ENCODE peak calls at places on chromosome 6, in five cellular contexts. One of them, this sample, is unnamed.

GRCh38 chr6:1039191-1039590 is 272.7 kb upstream of the FOXQ1 start:
- DNase-seq in type B pancreatic cell: no peak
- DNase-seq in stimulated activated CD4-positive, alpha-beta T cell treated with anti-CD3 and anti-CD28 coated beads, TNF-alpha, amount 100 ng/mL, for 1 hour: no peak
- DNase-seq in substantia nigra: no peak
- DNase-seq in M059J: no peak
- DNase-seq in this sample: no peak

GRCh38 chr6:170037541-170038250 is 253.2 kb downstream of the DLL1 start:
- DNase-seq in substantia nigra: no peak
- DNase-seq in M059J: no peak
- DNase-seq in stimulated activated CD4-positive, alpha-beta T cell treated with anti-CD3 and anti-CD28 coated beads, TNF-alpha, amount 100 ng/mL, for 1 hour: no peak
- DNase-seq in type B pancreatic cell: peak; percentile 62
- DNase-seq in this sample: no peak

GRCh38 chr6:139291813-139292619 is at the start of gene TXLNB:
- DNase-seq in stimulated activated CD4-positive, alpha-beta T cell treated with anti-CD3 and anti-CD28 coated beads, TNF-alpha, amount 100 ng/mL, for 1 hour: peak; percentile 60
- DNase-seq in type B pancreatic cell: peak; percentile 72
- DNase-seq in substantia nigra: no peak
- DNase-seq in M059J: peak; percentile 92
- DNase-seq in this sample: peak; percentile 27

GRCh38 chr6:151160869-151161268 is 78.9 kb upstream of the AKAP12 start:
- DNase-seq in M059J: no peak
- DNase-seq in substantia nigra: no peak
- DNase-seq in stimulated activated CD4-positive, alpha-beta T cell treated with anti-CD3 and anti-CD28 coated beads, TNF-alpha, amount 100 ng/mL, for 1 hour: no peak
- DNase-seq in type B pancreatic cell: no peak
- DNase-seq in this sample: peak; percentile 66

GRCh38 chr6:26155066-26155925 is 68.1 kb downstream of the HFE start:
- DNase-seq in stimulated activated CD4-positive, alpha-beta T cell treated with anti-CD3 and anti-CD28 coated beads, TNF-alpha, amount 100 ng/mL, for 1 hour: no peak
- DNase-seq in type B pancreatic cell: no peak
- DNase-seq in substantia nigra: peak; percentile 10
- DNase-seq in M059J: peak; percentile 53
- DNase-seq in this sample: no peak

GRCh38 chr6:68238097-68238597 is 396.9 kb upstream of the ADGRB3 start:
- DNase-seq in M059J: peak; percentile 88
- DNase-seq in substantia nigra: no peak
- DNase-seq in stimulated activated CD4-positive, alpha-beta T cell treated with anti-CD3 and anti-CD28 coated beads, TNF-alpha, amount 100 ng/mL, for 1 hour: no peak
- DNase-seq in type B pancreatic cell: no peak
- DNase-seq in this sample: no peak

GRCh38 chr6:11921017-11921438 is 91.1 kb upstream of the HIVEP1 start:
- DNase-seq in substantia nigra: peak; percentile 40
- DNase-seq in type B pancreatic cell: no peak
- DNase-seq in M059J: peak; percentile 98
- DNase-seq in stimulated activated CD4-positive, alpha-beta T cell treated with anti-CD3 and anti-CD28 coated beads, TNF-alpha, amount 100 ng/mL, for 1 hour: no peak
- DNase-seq in this sample: peak; percentile 77

GRCh38 chr6:16583151-16583762 is 178.0 kb downstream of the ATXN1 start:
- DNase-seq in stimulated activated CD4-positive, alpha-beta T cell treated with anti-CD3 and anti-CD28 coated beads, TNF-alpha, amount 100 ng/mL, for 1 hour: no peak
- DNase-seq in M059J: no peak
- DNase-seq in substantia nigra: peak; percentile 26
- DNase-seq in type B pancreatic cell: no peak
- DNase-seq in this sample: no peak

GRCh38 chr6:30311669-30312068 is 15.1 kb upstream of the TRIM39 start:
- DNase-seq in substantia nigra: no peak
- DNase-seq in type B pancreatic cell: no peak
- DNase-seq in stimulated activated CD4-positive, alpha-beta T cell treated with anti-CD3 and anti-CD28 coated beads, TNF-alpha, amount 100 ng/mL, for 1 hour: no peak
- DNase-seq in M059J: no peak
- DNase-seq in this sample: no peak

GRCh38 chr6:84074988-84075781 is 41.6 kb downstream of the MRAP2 start:
- DNase-seq in substantia nigra: no peak
- DNase-seq in M059J: peak; percentile 50
- DNase-seq in type B pancreatic cell: no peak
- DNase-seq in stimulated activated CD4-positive, alpha-beta T cell treated with anti-CD3 and anti-CD28 coated beads, TNF-alpha, amount 100 ng/mL, for 1 hour: no peak
- DNase-seq in this sample: peak; percentile 91

GRCh38 chr6:74752303-74752702 is 453.6 kb downstream of the COL12A1 start:
- DNase-seq in stimulated activated CD4-positive, alpha-beta T cell treated with anti-CD3 and anti-CD28 coated beads, TNF-alpha, amount 100 ng/mL, for 1 hour: no peak
- DNase-seq in substantia nigra: no peak
- DNase-seq in M059J: no peak
- DNase-seq in type B pancreatic cell: no peak
- DNase-seq in this sample: no peak

GRCh38 chr6:2426561-2427340 is 181.3 kb upstream of the GMDS start:
- DNase-seq in substantia nigra: no peak
- DNase-seq in M059J: peak; percentile 64
- DNase-seq in stimulated activated CD4-positive, alpha-beta T cell treated with anti-CD3 and anti-CD28 coated beads, TNF-alpha, amount 100 ng/mL, for 1 hour: no peak
- DNase-seq in type B pancreatic cell: no peak
- DNase-seq in this sample: no peak

GRCh38 chr6:13846841-13847240 is 32.5 kb upstream of the MCUR1 start:
- DNase-seq in type B pancreatic cell: no peak
- DNase-seq in M059J: no peak
- DNase-seq in stimulated activated CD4-positive, alpha-beta T cell treated with anti-CD3 and anti-CD28 coated beads, TNF-alpha, amount 100 ng/mL, for 1 hour: no peak
- DNase-seq in substantia nigra: no peak
- DNase-seq in this sample: no peak

GRCh38 chr6:7201732-7202541 is 94.2 kb downstream of the RREB1 start:
- DNase-seq in M059J: no peak
- DNase-seq in substantia nigra: peak; percentile 16
- DNase-seq in stimulated activated CD4-positive, alpha-beta T cell treated with anti-CD3 and anti-CD28 coated beads, TNF-alpha, amount 100 ng/mL, for 1 hour: no peak
- DNase-seq in type B pancreatic cell: no peak
- DNase-seq in this sample: no peak

GRCh38 chr6:154080434-154081189 is 41.6 kb downstream of the OPRM1 start:
- DNase-seq in stimulated activated CD4-positive, alpha-beta T cell treated with anti-CD3 and anti-CD28 coated beads, TNF-alpha, amount 100 ng/mL, for 1 hour: no peak
- DNase-seq in M059J: no peak
- DNase-seq in substantia nigra: no peak
- DNase-seq in type B pancreatic cell: no peak
- DNase-seq in this sample: peak; percentile 29

GRCh38 chr6:10300071-10300470 is 114.8 kb downstream of the TFAP2A start:
- DNase-seq in M059J: peak; percentile 91
- DNase-seq in stimulated activated CD4-positive, alpha-beta T cell treated with anti-CD3 and anti-CD28 coated beads, TNF-alpha, amount 100 ng/mL, for 1 hour: no peak
- DNase-seq in substantia nigra: no peak
- DNase-seq in type B pancreatic cell: no peak
- DNase-seq in this sample: no peak

GRCh38 chr6:75128881-75129570 is 76.8 kb downstream of the COL12A1 start:
- DNase-seq in substantia nigra: no peak
- DNase-seq in stimulated activated CD4-positive, alpha-beta T cell treated with anti-CD3 and anti-CD28 coated beads, TNF-alpha, amount 100 ng/mL, for 1 hour: no peak
- DNase-seq in type B pancreatic cell: no peak
- DNase-seq in M059J: peak; percentile 66
- DNase-seq in this sample: no peak

GRCh38 chr6:13044390-13044789 is 283.9 kb downstream of the TBC1D7 start:
- DNase-seq in stimulated activated CD4-positive, alpha-beta T cell treated with anti-CD3 and anti-CD28 coated beads, TNF-alpha, amount 100 ng/mL, for 1 hour: no peak
- DNase-seq in substantia nigra: no peak
- DNase-seq in M059J: peak; percentile 66
- DNase-seq in type B pancreatic cell: no peak
- DNase-seq in this sample: no peak

GRCh38 chr6:1326535-1327121 is 14.7 kb downstream of the FOXQ1 start:
- DNase-seq in M059J: no peak
- DNase-seq in substantia nigra: no peak
- DNase-seq in type B pancreatic cell: no peak
- DNase-seq in stimulated activated CD4-positive, alpha-beta T cell treated with anti-CD3 and anti-CD28 coated beads, TNF-alpha, amount 100 ng/mL, for 1 hour: no peak
- DNase-seq in this sample: no peak

GRCh38 chr6:150490586-150490985 is 109.1 kb upstream of the PLEKHG1 start:
- DNase-seq in stimulated activated CD4-positive, alpha-beta T cell treated with anti-CD3 and anti-CD28 coated beads, TNF-alpha, amount 100 ng/mL, for 1 hour: no peak
- DNase-seq in M059J: peak; percentile 25
- DNase-seq in type B pancreatic cell: no peak
- DNase-seq in substantia nigra: no peak
- DNase-seq in this sample: no peak

GRCh38 chr6:43999628-44000027 is 127.6 kb downstream of the MRPL14 start:
- DNase-seq in stimulated activated CD4-positive, alpha-beta T cell treated with anti-CD3 and anti-CD28 coated beads, TNF-alpha, amount 100 ng/mL, for 1 hour: no peak
- DNase-seq in substantia nigra: no peak
- DNase-seq in type B pancreatic cell: no peak
- DNase-seq in M059J: no peak
- DNase-seq in this sample: no peak

GRCh38 chr6:32255212-32256153 is 31.6 kb upstream of the NOTCH4 start:
- DNase-seq in type B pancreatic cell: no peak
- DNase-seq in M059J: peak; percentile 96
- DNase-seq in substantia nigra: peak; percentile 45
- DNase-seq in stimulated activated CD4-positive, alpha-beta T cell treated with anti-CD3 and anti-CD28 coated beads, TNF-alpha, amount 100 ng/mL, for 1 hour: peak; percentile 29
- DNase-seq in this sample: peak; percentile 62

GRCh38 chr6:165010556-165011535 is 298.6 kb downstream of the C6orf118 start:
- DNase-seq in M059J: peak; percentile 61
- DNase-seq in stimulated activated CD4-positive, alpha-beta T cell treated with anti-CD3 and anti-CD28 coated beads, TNF-alpha, amount 100 ng/mL, for 1 hour: no peak
- DNase-seq in type B pancreatic cell: no peak
- DNase-seq in substantia nigra: no peak
- DNase-seq in this sample: peak; percentile 52

GRCh38 chr6:131443514-131443913 is 129.5 kb upstream of the ARG1 start:
- DNase-seq in stimulated activated CD4-positive, alpha-beta T cell treated with anti-CD3 and anti-CD28 coated beads, TNF-alpha, amount 100 ng/mL, for 1 hour: peak; percentile 5
- DNase-seq in M059J: no peak
- DNase-seq in substantia nigra: no peak
- DNase-seq in type B pancreatic cell: no peak
- DNase-seq in this sample: no peak

GRCh38 chr6:107439418-107439817 is 19.9 kb downstream of the PDSS2 start:
- DNase-seq in stimulated activated CD4-positive, alpha-beta T cell treated with anti-CD3 and anti-CD28 coated beads, TNF-alpha, amount 100 ng/mL, for 1 hour: no peak
- DNase-seq in substantia nigra: no peak
- DNase-seq in M059J: no peak
- DNase-seq in type B pancreatic cell: no peak
- DNase-seq in this sample: no peak